ENCODE peak calls at places on chromosomes 5 and 9, in five cellular contexts. O, V, B, P and U are unnamed samples.

GRCh38 chr9:74570879-74571512 is 73.9 kb downstream of the RORB start:
- DNase-seq in V (peak; percentile 21), O (peak; percentile 48), B (peak; percentile 9), P (peak; percentile 10), U (peak; percentile 11)

GRCh38 chr9:129487658-129488483 is 133.0 kb downstream of the C9orf50 start:
- DNase-seq in V (peak; percentile 42), B (peak; percentile 50), O (peak; percentile 75), P (no peak), U (no peak)

GRCh38 chr9:28471261-28471660 is 898.0 kb upstream of the C9orf72 start:
- DNase-seq in O (no peak), V (no peak), P (no peak), B (peak; percentile 12), U (no peak)

GRCh38 chr5:72470817-72471216 is 36.4 kb downstream of the ZNF366 start:
- DNase-seq in P (peak; percentile 70), V (no peak), B (peak; percentile 85), O (peak; percentile 83), U (no peak)

GRCh38 chr5:23014251-23014650 is 161.1 kb upstream of the CDH12 start:
- DNase-seq in O (no peak), V (no peak), P (no peak), B (no peak), U (no peak)

GRCh38 chr5:151947924-151948323 is 23.3 kb upstream of the GLRA1 start:
- DNase-seq in P (no peak), V (no peak), O (peak; percentile 67), B (peak; percentile 81), U (peak; percentile 12)

GRCh38 chr5:69309380-69309779 is 23.2 kb downstream of the CCDC125 start:
- DNase-seq in P (no peak), O (no peak), V (no peak), B (no peak), U (no peak)

GRCh38 chr9:134403292-134403681 is 77.0 kb downstream of the RXRA start:
- DNase-seq in V (no peak), B (no peak), O (no peak), P (no peak), U (no peak)

GRCh38 chr5:98816574-98817222 is 43.2 kb downstream of the RGMB start:
- DNase-seq in B (no peak), O (no peak), V (no peak), P (no peak), U (no peak)

GRCh38 chr5:133386662-133387061 is 225.7 kb downstream of the FSTL4 start:
- DNase-seq in O (no peak), B (no peak), P (no peak), V (no peak), U (no peak)

GRCh38 chr5:115168829-115169391 is 798 bp downstream of the TRIM36 start:
- DNase-seq in O (no peak), P (peak; percentile 11), V (no peak), B (peak; percentile 8), U (peak; percentile 40)

GRCh38 chr5:152072076-152072475 is 147.4 kb upstream of the GLRA1 start:
- DNase-seq in V (no peak), O (no peak), B (no peak), P (no peak), U (no peak)

GRCh38 chr5:89041249-89041808 is 158.3 kb upstream of the MEF2C start:
- DNase-seq in B (no peak), P (no peak), V (no peak), O (no peak), U (no peak)

GRCh38 chr5:28575368-28575767 is 1537.0 kb upstream of the CDH9 start:
- DNase-seq in O (no peak), V (no peak), P (no peak), B (no peak), U (no peak)

GRCh38 chr9:93206576-93207155 is 22.7 kb downstream of the WNK2 start:
- DNase-seq in V (no peak), P (no peak), O (no peak), B (no peak), U (no peak)

GRCh38 chr9:116800074-116800473 is 113.0 kb downstream of the TRIM32 start:
- DNase-seq in O (no peak), V (no peak), B (no peak), P (no peak), U (no peak)

GRCh38 chr9:38228331-38229122 is 159.5 kb upstream of the SHB start:
- DNase-seq in P (no peak), V (no peak), O (peak; percentile 10), B (no peak), U (no peak)

GRCh38 chr5:75203604-75204003 is 33.1 kb downstream of the ANKRD31 start:
- DNase-seq in O (no peak), V (no peak), P (no peak), B (no peak), U (no peak)

GRCh38 chr5:168342985-168343384 is 51.5 kb downstream of the WWC1 start:
- DNase-seq in P (no peak), V (no peak), B (no peak), O (no peak), U (no peak)

GRCh38 chr9:127534931-127535330 is 77.1 kb upstream of the STXBP1 start:
- DNase-seq in P (no peak), V (no peak), B (peak; percentile 84), O (peak; percentile 76), U (no peak)

GRCh38 chr9:84216151-84216550 is 124.4 kb downstream of the SLC28A3 start:
- DNase-seq in P (no peak), B (peak; percentile 34), V (no peak), O (peak; percentile 53), U (no peak)
- TF ChIP-seq CTCF in P (no peak), B (no peak), V (no peak), O (no peak), U (no peak)

GRCh38 chr5:164672190-164672589 is 1166.8 kb downstream of the MAT2B start:
- DNase-seq in B (no peak), P (no peak), O (no peak), V (no peak), U (no peak)

GRCh38 chr5:164672931-164673694 is 1167.7 kb downstream of the MAT2B start:
- DNase-seq in V (no peak), P (no peak), O (peak; percentile 26), B (peak; percentile 5), U (no peak)
- TF ChIP-seq CTCF in V (peak; percentile 58), P (peak; percentile 33), O (no peak), B (peak; percentile 28), U (peak; percentile 24)

DNA sequence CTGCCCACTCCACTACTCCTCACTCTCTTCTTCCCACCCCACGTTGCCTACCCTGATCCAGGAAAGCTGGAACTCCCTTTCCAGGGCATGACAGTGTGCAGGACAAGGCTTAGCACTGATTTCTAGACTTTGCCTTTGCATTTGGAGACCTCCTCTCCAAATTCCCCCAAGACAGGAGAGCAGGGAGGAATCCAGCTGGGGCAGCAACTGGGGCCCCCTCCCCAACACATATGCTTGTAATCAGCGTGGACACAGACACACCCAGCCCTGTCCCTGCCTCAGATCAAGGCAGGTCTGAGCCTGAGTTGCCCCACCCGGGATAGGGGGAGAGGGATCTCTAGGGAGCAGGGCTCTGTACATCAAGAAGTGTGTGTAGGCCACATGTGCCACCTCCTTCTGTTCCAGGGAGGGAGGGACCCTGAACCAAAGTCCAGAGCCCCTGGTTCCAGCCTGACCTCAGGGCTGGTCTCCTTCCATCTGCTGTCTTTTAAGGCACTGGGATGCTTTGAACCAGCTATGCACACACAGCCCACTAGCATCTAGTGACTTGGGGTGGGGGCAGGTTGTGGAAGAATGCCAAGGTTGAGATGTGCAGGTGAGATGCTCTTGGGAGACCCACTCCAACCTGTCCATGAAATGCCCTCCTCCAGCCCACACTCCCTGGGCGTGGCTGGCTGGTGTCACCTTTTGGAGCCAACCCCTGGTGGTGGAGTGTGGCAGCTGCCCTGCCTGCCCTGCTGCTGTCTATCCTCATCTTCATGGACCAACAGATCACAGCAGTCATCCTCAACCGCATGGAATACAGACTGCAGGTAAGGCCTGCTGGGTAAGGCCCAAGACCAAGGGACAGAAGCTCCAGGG is 7.0 kb downstream of the SLC4A9 start:
- DNase-seq in P (no peak), V (no peak), B (no peak), O (no peak), U (no peak)
- TF ChIP-seq CTCF in P (no peak), V (no peak), B (peak; percentile 6), O (no peak), U (no peak)

DNA sequence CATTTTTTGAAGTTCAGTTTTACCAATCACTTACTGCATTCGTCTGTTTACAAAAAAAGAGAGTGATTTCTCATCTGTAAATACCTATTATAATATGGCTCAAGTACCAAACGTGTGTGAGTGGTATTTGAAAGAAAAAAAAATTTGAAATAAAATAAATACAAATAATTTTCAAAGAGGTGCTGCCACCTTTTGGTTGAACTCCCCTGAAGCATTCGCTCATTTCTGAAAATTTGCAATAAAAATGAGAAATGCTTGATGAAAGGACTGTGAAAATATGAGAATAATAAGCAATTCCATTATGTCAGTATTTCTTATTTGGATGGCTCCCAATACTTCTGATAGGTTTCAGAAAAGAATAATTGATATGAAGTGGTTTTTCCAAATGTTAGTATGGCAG is 409.9 kb downstream of the CTNND2 start:
- DNase-seq in O (no peak), B (no peak), V (no peak), P (no peak), U (no peak)
- TF ChIP-seq CTCF in O (peak; percentile 6), B (no peak), V (peak; percentile 60), P (peak; percentile 76), U (peak; percentile 20)

DNA sequence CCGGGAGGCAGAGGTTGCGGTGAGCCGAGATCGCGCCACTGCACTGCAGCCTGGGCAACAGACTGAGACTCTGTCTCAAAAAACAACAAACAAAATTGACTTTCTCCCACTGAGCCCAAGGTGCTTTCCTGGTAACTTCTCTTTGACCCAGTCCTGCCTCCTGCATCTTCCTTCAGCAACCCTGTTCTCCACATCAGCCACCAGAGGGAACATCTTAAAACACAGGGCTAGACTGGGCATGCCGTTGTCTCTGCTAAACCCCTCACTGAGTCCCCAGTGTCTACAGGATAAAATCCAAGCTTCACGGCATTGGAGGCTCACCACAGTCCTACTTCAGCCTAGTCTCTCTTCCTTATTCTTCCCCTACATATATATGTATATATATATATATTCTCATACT is 39.8 kb upstream of the KCNMB1 start:
- DNase-seq in B (no peak), O (peak; percentile 15), V (no peak), P (no peak), U (no peak)
- TF ChIP-seq CTCF in B (peak; percentile 17), O (peak; percentile 15), V (peak; percentile 34), P (peak; percentile 21), U (no peak)

GRCh38 chr9:101477736-101478135 is 42.2 kb upstream of the ALDOB start:
- DNase-seq in V (no peak), B (peak; percentile 28), O (peak; percentile 54), P (no peak), U (no peak)

GRCh38 chr9:101479337-101480045 is 43.9 kb upstream of the ALDOB start:
- DNase-seq in O (peak; percentile 99), V (no peak), B (peak; percentile 91), P (no peak), U (no peak)

GRCh38 chr9:101477214-101477613 is 41.6 kb upstream of the ALDOB start:
- DNase-seq in P (no peak), O (peak; percentile 18), B (peak; percentile 21), V (no peak), U (no peak)

GRCh38 chr9:101478906-101479305 is 43.3 kb upstream of the ALDOB start:
- DNase-seq in V (no peak), B (no peak), O (peak; percentile 52), P (no peak), U (no peak)

GRCh38 chr9:101478444-101478843 is 42.9 kb upstream of the ALDOB start:
- DNase-seq in O (no peak), P (no peak), V (no peak), B (no peak), U (no peak)
- TF ChIP-seq CTCF in O (peak; percentile 27), P (no peak), V (no peak), B (no peak), U (no peak)